ENCODE peak calls at places on chromosomes 11 and 22, in nine cellular contexts. P is esophagus squamous epithelium; K is activated CD4-positive, alpha-beta T cell treated with anti-CD3 and anti-CD28 coated beads, Interleukin-2, amount 50 U/mL, for 24 hours; G is SW 1271; H is GM13976; F is left colon; Z is NCI-H2171 treated with DMSO at 0.1 percent for 48 hours; W is aorta; S is OCI-M1. X is an unnamed sample.

GRCh38 chr11:1406571-1407485 is 17.1 kb downstream of the BRSK2 start:
- DNase-seq in W (no peak), K (no peak), S (no peak), H (no peak), G (no peak), F (no peak), P (no peak), Z (no peak), X (no peak)

GRCh38 chr11:86509579-86509978 is 134.9 kb downstream of the CCDC81 start:
- DNase-seq in W (no peak), F (no peak), G (no peak), H (no peak), Z (no peak), P (no peak), S (no peak), K (no peak), X (no peak)

GRCh38 chr11:112087212-112087611 is 539 bp downstream of the SDHD start:
- DNase-seq in S (peak), Z (no peak), F (peak), H (no peak), W (no peak), P (no peak), G (no peak), K (no peak), X (no peak)

GRCh38 chr11:72079776-72080325 is 491 bp downstream of the NUMA1 start:
- DNase-seq in G (no peak), W (no peak), K (no peak), F (peak), P (no peak), S (no peak), Z (no peak), H (no peak), X (no peak)

GRCh38 chr11:116871248-116871647 is 33.8 kb upstream of the APOA1 start:
- DNase-seq in P (no peak), W (no peak), H (no peak), K (no peak), G (no peak), F (no peak), S (no peak), Z (no peak), X (peak)

GRCh38 chr11:131966667-131967066 is 596.3 kb downstream of the NTM start:
- DNase-seq in S (no peak), H (no peak), P (no peak), W (no peak), K (no peak), F (no peak), G (no peak), Z (no peak), X (no peak)

GRCh38 chr22:44364750-44365118 is 52.0 kb upstream of the SHISAL1 start:
- DNase-seq in P (no peak), W (peak), Z (no peak), F (no peak), G (no peak), K (no peak), S (no peak), H (no peak), X (no peak)

GRCh38 chr22:20140521-20140964 is 8.9 kb downstream of the ZDHHC8 start:
- DNase-seq in G (no peak), H (no peak), K (no peak), S (no peak), F (no peak), P (no peak), W (no peak), Z (no peak), X (no peak)

GRCh38 chr11:114970908-114971645 is 292.8 kb downstream of the NXPE2 start:
- DNase-seq in P (no peak), Z (peak), G (no peak), F (no peak), S (no peak), H (no peak), K (no peak), W (no peak), X (no peak)

GRCh38 chr11:11966826-11967668 is 41.4 kb downstream of the DKK3 start:
- DNase-seq in F (peak), K (peak), H (peak), W (peak), G (no peak), S (peak), P (no peak), Z (peak), X (peak)

GRCh38 chr11:64867748-64868462 is 10.5 kb downstream of the EHD1 start:
- DNase-seq in Z (no peak), H (no peak), F (no peak), S (no peak), P (no peak), G (no peak), W (no peak), K (no peak), X (peak)

GRCh38 chr22:17872491-17872890 is 98.2 kb upstream of the BID start:
- DNase-seq in W (no peak), P (no peak), F (no peak), G (no peak), Z (no peak), K (no peak), S (no peak), H (no peak), X (peak)

GRCh38 chr22:28894320-28894719 is 10.9 kb downstream of the ZNRF3 start:
- DNase-seq in K (no peak), F (peak), H (no peak), W (peak), S (peak), Z (peak), P (no peak), G (no peak), X (peak)

GRCh38 chr11:120746836-120747609 is 235.5 kb downstream of the GRIK4 start:
- DNase-seq in W (no peak), F (no peak), G (no peak), H (no peak), Z (peak), P (no peak), S (no peak), K (no peak), X (peak)

GRCh38 chr22:43829448-43829821 is 17.3 kb upstream of the EFCAB6 start:
- DNase-seq in P (no peak), Z (peak), W (peak), G (no peak), H (no peak), S (no peak), K (no peak), F (no peak), X (no peak)

GRCh38 chr11:117384045-117384444 is 56.4 kb downstream of the CEP164 start:
- DNase-seq in K (no peak), P (no peak), H (no peak), Z (no peak), W (no peak), S (no peak), G (peak), F (no peak), X (peak)

GRCh38 chr11:61513143-61513740 is 4.7 kb downstream of the LRRC10B start:
- DNase-seq in K (no peak), S (no peak), G (no peak), F (no peak), W (no peak), H (no peak), Z (peak), P (no peak), X (no peak)

GRCh38 chr11:77959434-77959833 is 35.0 kb downstream of the INTS4 start:
- DNase-seq in K (no peak), P (no peak), S (no peak), W (no peak), F (no peak), Z (no peak), G (no peak), H (no peak), X (no peak)

GRCh38 chr11:57800444-57801184 is 39.0 kb downstream of the CTNND1 start:
- DNase-seq in F (no peak), W (no peak), Z (peak), K (peak), P (no peak), G (no peak), S (peak), H (peak), X (peak)

GRCh38 chr11:126969865-126970479 is 30.6 kb downstream of the KIRREL3 start:
- DNase-seq in P (no peak), G (no peak), K (no peak), W (no peak), Z (no peak), F (no peak), S (peak), H (no peak), X (no peak)

GRCh38 chr22:48112687-48113521 is 1350.5 kb downstream of the TBC1D22A start:
- DNase-seq in P (no peak), G (no peak), W (no peak), S (peak), K (no peak), H (no peak), F (no peak), Z (no peak), X (no peak)

GRCh38 chr22:40594924-40595323 is 41.6 kb downstream of the MRTFA start:
- DNase-seq in F (no peak), K (no peak), P (no peak), Z (no peak), H (no peak), W (no peak), S (no peak), G (no peak), X (no peak)

GRCh38 chr11:72595292-72595684 is 78.9 kb downstream of the PDE2A start:
- DNase-seq in S (no peak), G (no peak), P (no peak), W (no peak), F (no peak), H (no peak), Z (no peak), K (no peak), X (no peak)

GRCh38 chr11:128653828-128654231 is 40.0 kb upstream of the FLI1 start:
- DNase-seq in P (no peak), W (no peak), Z (no peak), K (no peak), G (no peak), H (no peak), F (peak), S (no peak), X (no peak)

GRCh38 chr11:67379061-67380058 is 6.0 kb upstream of the CLCF1 start:
- DNase-seq in W (no peak), F (no peak), K (no peak), S (no peak), P (no peak), Z (no peak), H (no peak), G (no peak), X (peak)

GRCh38 chr22:39215430-39216142 is 29.2 kb downstream of the PDGFB start:
- DNase-seq in W (peak), H (peak), K (no peak), P (no peak), Z (no peak), S (no peak), F (no peak), G (no peak), X (no peak)

GRCh38 chr11:95068549-95068948 is 1.8 kb downstream of the SRSF8 start:
- DNase-seq in F (peak), W (peak), S (peak), G (peak), K (peak), P (peak), Z (peak), H (peak), X (peak)

GRCh38 chr11:16082532-16083055 is 273.8 kb downstream of the SOX6 start:
- DNase-seq in P (no peak), F (no peak), Z (no peak), G (no peak), W (no peak), S (no peak), K (no peak), H (no peak), X (no peak)

GRCh38 chr11:14182833-14183340 is 176.1 kb downstream of the RRAS2 start:
- DNase-seq in G (no peak), P (no peak), K (no peak), H (no peak), Z (no peak), F (no peak), W (no peak), S (no peak), X (no peak)

GRCh38 chr22:43289976-43290663 is 53.1 kb downstream of the SCUBE1 start:
- DNase-seq in Z (peak), G (no peak), H (no peak), W (peak), F (no peak), S (no peak), P (no peak), K (no peak), X (no peak)

GRCh38 chr11:33040127-33040861 is 922 bp downstream of the TCP11L1 start:
- DNase-seq in W (no peak), F (no peak), P (no peak), S (no peak), H (peak), G (no peak), Z (peak), K (peak), X (peak)

GRCh38 chr11:132028380-132029240 is 658.2 kb downstream of the NTM start:
- DNase-seq in Z (no peak), K (no peak), H (peak), S (no peak), G (no peak), W (no peak), F (peak), P (no peak), X (peak)

GRCh38 chr22:42397332-42398246 is 34.6 kb downstream of the NFAM1 start:
- DNase-seq in W (no peak), P (no peak), K (no peak), S (peak), G (no peak), Z (peak), F (peak), H (peak), X (no peak)

GRCh38 chr11:122069946-122070345 is 46.1 kb downstream of the BLID start:
- DNase-seq in F (peak), S (peak), Z (no peak), H (peak), P (no peak), W (peak), K (no peak), G (no peak), X (peak)

X was measured in RWPE1.